ENCODE peak calls at places on chromosomes 1 and 21, in four cellular contexts. R, U, I and O are unnamed samples.

GRCh38 chr1:224632381-224632871 is 16.3 kb downstream of the CNIH3 start:
- DNase-seq in R (no peak), U (no peak), I (peak; percentile 32), O (no peak)

GRCh38 chr1:208238710-208239517 is 5.3 kb downstream of the PLXNA2 start:
- DNase-seq in R (no peak), U (peak; percentile 71), I (peak; percentile 87), O (no peak)

GRCh38 chr1:109213345-109213823 is 334 bp upstream of the SARS1 start:
- DNase-seq in R (no peak), U (no peak), I (no peak), O (no peak)

GRCh38 chr1:181119076-181119989 is 30.8 kb downstream of the IER5 start:
- DNase-seq in R (peak; percentile 77), U (no peak), I (peak; percentile 93), O (peak; percentile 92)

GRCh38 chr1:156643266-156644092 is 1.6 kb downstream of the BCAN start:
- DNase-seq in R (no peak), U (no peak), I (peak; percentile 37), O (no peak)

GRCh38 chr21:14842641-14843040 is 222.2 kb downstream of the NRIP1 start:
- DNase-seq in R (no peak), U (no peak), I (no peak), O (no peak)

GRCh38 chr21:44800103-44800502 is 1.5 kb downstream of the UBE2G2 start:
- DNase-seq in R (peak; percentile 42), U (no peak), I (peak; percentile 42), O (no peak)

GRCh38 chr1:31549807-31550620 is 26.3 kb upstream of the TINAGL1 start:
- DNase-seq in R (peak; percentile 81), U (no peak), I (no peak), O (no peak)

GRCh38 chr1:229596961-229597699 is 28.8 kb downstream of the TAF5L start:
- DNase-seq in R (no peak), U (no peak), I (no peak), O (no peak)

GRCh38 chr21:44602474-44602871 is 2.1 kb downstream of the KRTAP10-7 start:
- DNase-seq in R (no peak), U (no peak), I (no peak), O (no peak)

GRCh38 chr1:230169454-230170152 is 102.6 kb downstream of the GALNT2 start:
- DNase-seq in R (no peak), U (peak; percentile 13), I (no peak), O (no peak)

GRCh38 chr1:22808846-22809501 is 98.3 kb downstream of the EPHB2 start:
- DNase-seq in R (no peak), U (peak; percentile 73), I (no peak), O (no peak)

GRCh38 chr1:5586629-5587028 is 405.6 kb downstream of the NPHP4 start:
- DNase-seq in R (no peak), U (no peak), I (no peak), O (no peak)

GRCh38 chr1:100720751-100721150 is 1.2 kb downstream of the VCAM1 start:
- DNase-seq in R (no peak), U (no peak), I (no peak), O (no peak)

GRCh38 chr1:91548382-91549040 is 47.9 kb downstream of the CDC7 start:
- DNase-seq in R (no peak), U (no peak), I (no peak), O (no peak)

GRCh38 chr1:98002288-98002687 is 81.5 kb upstream of the DPYD start:
- DNase-seq in R (no peak), U (no peak), I (no peak), O (no peak)

GRCh38 chr1:26584022-26584485 is 54.5 kb downstream of the RPS6KA1 start:
- DNase-seq in R (no peak), U (no peak), I (peak; percentile 80), O (no peak)

GRCh38 chr21:15365751-15366392 is 301.1 kb upstream of the NRIP1 start:
- DNase-seq in R (peak; percentile 7), U (no peak), I (peak; percentile 8), O (no peak)

GRCh38 chr1:43867946-43868740 is 65.5 kb upstream of the ARTN start:
- DNase-seq in R (peak; percentile 32), U (no peak), I (no peak), O (no peak)

GRCh38 chr1:186033744-186034345 is 299.7 kb downstream of the HMCN1 start:
- DNase-seq in R (peak; percentile 2), U (no peak), I (no peak), O (no peak)

GRCh38 chr21:44375281-44375651 is 21.8 kb downstream of the TRPM2 start:
- DNase-seq in R (no peak), U (no peak), I (no peak), O (no peak)

GRCh38 chr21:34554227-34554626 is 42.2 kb upstream of the KCNE1 start:
- DNase-seq in R (no peak), U (no peak), I (no peak), O (no peak)

GRCh38 chr1:55618203-55618602 is 403.0 kb upstream of the USP24 start:
- DNase-seq in R (no peak), U (no peak), I (no peak), O (no peak)

GRCh38 chr21:26140185-26140584 is 30.4 kb downstream of the APP start:
- DNase-seq in R (peak; percentile 54), U (no peak), I (peak; percentile 52), O (peak; percentile 61)

GRCh38 chr21:46503922-46504539 is 45.3 kb downstream of the DIP2A start:
- DNase-seq in R (no peak), U (no peak), I (no peak), O (no peak)

GRCh38 chr1:30765610-30766434 is 8.2 kb upstream of the LAPTM5 start:
- DNase-seq in R (no peak), U (no peak), I (no peak), O (no peak)

GRCh38 chr1:168443356-168443755 is 100.4 kb downstream of the XCL2 start:
- DNase-seq in R (no peak), U (no peak), I (no peak), O (no peak)

GRCh38 chr1:27886353-27886679 is 14.0 kb downstream of the THEMIS2 start:
- DNase-seq in R (no peak), U (no peak), I (no peak), O (no peak)

GRCh38 chr21:38254970-38255369 is 1.8 kb upstream of the KCNJ15 start:
- DNase-seq in R (no peak), U (no peak), I (peak; percentile 19), O (no peak)